ENCODE peak calls at places on chromosomes 13 and 19, in six cellular contexts. T is stimulated activated CD4-positive, alpha-beta T cell treated with anti-CD3 and anti-CD28 coated beads, Interleukin-1b, Interleukin-23, amount 100 ng/mL, for 1 hour; L is colonic mucosa; E is AG10803; O is stimulated activated CD8-positive, alpha-beta memory T cell treated with anti-CD3 and anti-CD28 coated beads, Interleukin-2, amount 100 ng/mL, for 1 hour; G is lung. A is an unnamed sample.

GRCh38 chr13:25037057-25037813 is 58.7 kb upstream of the PABPC3 start:
- DNase-seq in T (no peak), L (peak), E (peak), O (peak), G (peak), A (peak)

GRCh38 chr19:6498294-6499036 is 3.6 kb downstream of the TUBB4A start:
- DNase-seq in T (no peak), L (no peak), E (no peak), O (no peak), G (no peak), A (no peak)

GRCh38 chr19:23071087-23071511 is 45.7 kb upstream of the ZNF730 start:
- DNase-seq in T (no peak), L (peak), E (no peak), O (no peak), G (no peak), A (no peak)

GRCh38 chr19:52115526-52116053 is 20.0 kb upstream of the ZNF841 start:
- DNase-seq in T (no peak), L (no peak), E (no peak), O (no peak), G (no peak), A (no peak)

GRCh38 chr13:30816733-30817132 is 81.4 kb downstream of the ALOX5AP start:
- DNase-seq in T (no peak), L (no peak), E (no peak), O (no peak), G (no peak), A (no peak)

GRCh38 chr13:48431431-48431830 is 18.5 kb upstream of the LPAR6 start:
- DNase-seq in T (no peak), L (no peak), E (peak), O (no peak), G (no peak), A (no peak)

GRCh38 chr19:16160943-16161560 is 12.3 kb downstream of the CIB3 start:
- DNase-seq in T (no peak), L (peak), E (peak), O (no peak), G (no peak), A (peak)

GRCh38 chr13:112784811-112785418 is 95.1 kb downstream of the ATP11A start:
- DNase-seq in T (no peak), L (no peak), E (no peak), O (no peak), G (no peak), A (no peak)

GRCh38 chr19:10289836-10290438 is at the start of gene ICAM5:
- DNase-seq in T (no peak), L (no peak), E (no peak), O (no peak), G (no peak), A (no peak)

GRCh38 chr19:4199699-4200293 is 17.3 kb downstream of the ANKRD24 start:
- DNase-seq in T (no peak), L (no peak), E (no peak), O (no peak), G (no peak), A (no peak)

GRCh38 chr13:101552797-101553196 is 100.3 kb downstream of the ITGBL1 start:
- DNase-seq in T (no peak), L (no peak), E (peak), O (no peak), G (no peak), A (peak)

GRCh38 chr19:46349311-46349993 is 2.6 kb downstream of the PPP5C start:
- DNase-seq in T (no peak), L (no peak), E (no peak), O (no peak), G (no peak), A (no peak)

GRCh38 chr13:26742691-26743358 is 17.8 kb downstream of the GPR12 start:
- DNase-seq in T (no peak), L (no peak), E (no peak), O (no peak), G (no peak), A (no peak)

GRCh38 chr13:108895220-108895704 is 265.9 kb downstream of the MYO16 start:
- DNase-seq in T (no peak), L (no peak), E (peak), O (no peak), G (no peak), A (no peak)

GRCh38 chr19:41265376-41266153 is 1.4 kb downstream of the HNRNPUL1 start:
- DNase-seq in T (no peak), L (peak), E (peak), O (no peak), G (peak), A (no peak)

GRCh38 chr19:17333611-17334413 is 843 bp downstream of the ANO8 start:
- DNase-seq in T (no peak), L (no peak), E (peak), O (peak), G (peak), A (peak)

GRCh38 chr13:27622102-27622820 is 569 bp downstream of the POLR1D start:
- DNase-seq in T (no peak), L (no peak), E (peak), O (peak), G (no peak), A (no peak)

GRCh38 chr19:39831679-39832078 is 2.3 kb downstream of the DYRK1B start:
- DNase-seq in T (no peak), L (no peak), E (no peak), O (no peak), G (no peak), A (no peak)

GRCh38 chr19:45643024-45643926 is 4.1 kb upstream of the EML2 start:
- DNase-seq in T (peak), L (peak), E (peak), O (peak), G (peak), A (peak)

GRCh38 chr19:41306394-41306793 is 3.6 kb upstream of the CCDC97 start:
- DNase-seq in T (no peak), L (no peak), E (no peak), O (no peak), G (no peak), A (no peak)

GRCh38 chr19:32380269-32380668 is 25.3 kb upstream of the DPY19L3 start:
- DNase-seq in T (no peak), L (no peak), E (no peak), O (no peak), G (no peak), A (no peak)

GRCh38 chr13:102679449-102680132 is 15.3 kb downstream of the METTL21C start:
- DNase-seq in T (no peak), L (no peak), E (no peak), O (no peak), G (no peak), A (no peak)

GRCh38 chr19:39971380-39971841 is 446 bp downstream of the PSMC4 start:
- DNase-seq in T (no peak), L (no peak), E (no peak), O (no peak), G (no peak), A (no peak)

GRCh38 chr19:47447470-47448359 is 24.0 kb downstream of the SLC8A2 start:
- DNase-seq in T (no peak), L (peak), E (no peak), O (peak), G (peak), A (no peak)

GRCh38 chr19:47232422-47233211 is 1.6 kb upstream of the BBC3 start:
- DNase-seq in T (no peak), L (peak), E (peak), O (no peak), G (no peak), A (no peak)

GRCh38 chr13:108835082-108835481 is 205.7 kb downstream of the MYO16 start:
- DNase-seq in T (no peak), L (no peak), E (no peak), O (no peak), G (no peak), A (no peak)

GRCh38 chr19:41563847-41564514 is 12.0 kb upstream of the CEACAM21 start:
- DNase-seq in T (no peak), L (no peak), E (no peak), O (no peak), G (no peak), A (no peak)

GRCh38 chr19:41726493-41726892 is 18.1 kb downstream of the CEACAM5 start:
- DNase-seq in T (no peak), L (no peak), E (no peak), O (no peak), G (no peak), A (no peak)

GRCh38 chr13:109610517-109610916 is 175.9 kb downstream of the IRS2 start:
- DNase-seq in T (no peak), L (peak), E (no peak), O (peak), G (peak), A (no peak)

GRCh38 chr19:46413262-46414031 is at the start of gene CCDC8:
- DNase-seq in T (no peak), L (peak), E (peak), O (no peak), G (peak), A (peak)

GRCh38 chr13:29474991-29475390 is 120.5 kb downstream of the SLC7A1 start:
- DNase-seq in T (no peak), L (no peak), E (peak), O (no peak), G (no peak), A (no peak)

GRCh38 chr19:18193388-18194207 is 580 bp downstream of the MPV17L2 start:
- DNase-seq in T (no peak), L (peak), E (no peak), O (no peak), G (no peak), A (no peak)

GRCh38 chr13:75871059-75871458 is 234.9 kb downstream of the LMO7 start:
- DNase-seq in T (no peak), L (no peak), E (no peak), O (no peak), G (no peak), A (no peak)

GRCh38 chr13:93079294-93079693 is 147.3 kb upstream of the GPC6 start:
- DNase-seq in T (no peak), L (no peak), E (no peak), O (no peak), G (no peak), A (no peak)

GRCh38 chr19:22427587-22428298 is 5.6 kb upstream of the ZNF98 start:
- DNase-seq in T (no peak), L (no peak), E (no peak), O (no peak), G (no peak), A (no peak)

GRCh38 chr19:43699506-43700367 is 16.1 kb upstream of the IRGC start:
- DNase-seq in T (no peak), L (peak), E (no peak), O (no peak), G (no peak), A (no peak)

GRCh38 chr13:73901324-73902068 is 232.7 kb downstream of the KLF12 start:
- DNase-seq in T (no peak), L (no peak), E (no peak), O (no peak), G (no peak), A (no peak)

GRCh38 chr19:11130824-11131455 is 24.6 kb downstream of the SPC24 start:
- DNase-seq in T (peak), L (peak), E (peak), O (peak), G (peak), A (peak)

GRCh38 chr19:919157-920050 is 2.3 kb downstream of the KISS1R start:
- DNase-seq in T (no peak), L (no peak), E (no peak), O (no peak), G (no peak), A (no peak)

GRCh38 chr13:33817843-33818661 is at the start of gene RFC3:
- DNase-seq in T (peak), L (peak), E (peak), O (peak), G (peak), A (peak)